ENCODE peak calls at places on chromosome 19, in four cellular contexts. One of them, this sample, is unnamed.

GRCh38 chr19:52343548-52343947 is 7.5 kb downstream of the ZNF610 start:
- DNase-seq in sigmoid colon: peak; percentile 65
- DNase-seq in K562: peak; percentile 68
- DNase-seq in prostate gland: no peak
- DNase-seq in this sample: peak; percentile 52

GRCh38 chr19:58181902-58182576 is 822 bp upstream of the ZNF274 start:
- DNase-seq in sigmoid colon: no peak
- DNase-seq in K562: peak; percentile 84
- DNase-seq in prostate gland: peak; percentile 64
- DNase-seq in this sample: peak; percentile 72

GRCh38 chr19:47663435-47663910 is 49.7 kb upstream of the EHD2 start:
- DNase-seq in sigmoid colon: no peak
- DNase-seq in K562: no peak
- DNase-seq in prostate gland: no peak
- DNase-seq in this sample: no peak

GRCh38 chr19:2547033-2547680 is 71.2 kb downstream of the GADD45B start:
- DNase-seq in sigmoid colon: peak; percentile 61
- DNase-seq in K562: no peak
- DNase-seq in prostate gland: no peak
- DNase-seq in this sample: no peak

GRCh38 chr19:8210660-8211101 is 1.5 kb downstream of the CERS4 start:
- DNase-seq in sigmoid colon: no peak
- DNase-seq in K562: no peak
- DNase-seq in prostate gland: peak; percentile 36
- DNase-seq in this sample: no peak

GRCh38 chr19:3914199-3914598 is 18.7 kb upstream of the NMRK2 start:
- DNase-seq in sigmoid colon: no peak
- DNase-seq in K562: peak; percentile 66
- DNase-seq in prostate gland: no peak
- DNase-seq in this sample: no peak

GRCh38 chr19:31378404-31378803 is 29.2 kb upstream of the TSHZ3 start:
- DNase-seq in sigmoid colon: no peak
- DNase-seq in K562: peak; percentile 6
- DNase-seq in prostate gland: peak; percentile 38
- DNase-seq in this sample: no peak

GRCh38 chr19:50607874-50608785 is 31.6 kb downstream of the SYT3 start:
- DNase-seq in sigmoid colon: peak; percentile 81
- DNase-seq in K562: peak; percentile 99
- DNase-seq in prostate gland: peak; percentile 38
- DNase-seq in this sample: peak; percentile 60

GRCh38 chr19:50925734-50926133 is 14.5 kb upstream of the KLK4 start:
- DNase-seq in sigmoid colon: no peak
- DNase-seq in K562: no peak
- DNase-seq in prostate gland: no peak
- DNase-seq in this sample: no peak

GRCh38 chr19:46478356-46478986 is 7.1 kb upstream of the PNMA8A start:
- DNase-seq in sigmoid colon: no peak
- DNase-seq in K562: peak; percentile 44
- DNase-seq in prostate gland: no peak
- DNase-seq in this sample: no peak

GRCh38 chr19:29172302-29172701 is 40.6 kb downstream of the UQCRFS1 start:
- DNase-seq in sigmoid colon: no peak
- DNase-seq in K562: no peak
- DNase-seq in prostate gland: no peak
- DNase-seq in this sample: no peak

GRCh38 chr19:50823389-50824042 is at the start of gene KLK1:
- DNase-seq in sigmoid colon: no peak
- DNase-seq in K562: peak; percentile 78
- DNase-seq in prostate gland: no peak
- DNase-seq in this sample: no peak

GRCh38 chr19:35846038-35846668 is 6.2 kb downstream of the NPHS1 start:
- DNase-seq in sigmoid colon: no peak
- DNase-seq in K562: no peak
- DNase-seq in prostate gland: no peak
- DNase-seq in this sample: no peak

GRCh38 chr19:8194528-8195275 is 14.5 kb upstream of the CERS4 start:
- DNase-seq in sigmoid colon: no peak
- DNase-seq in K562: peak; percentile 16
- DNase-seq in prostate gland: no peak
- DNase-seq in this sample: no peak

GRCh38 chr19:6963937-6964336 is 57.3 kb downstream of the MBD3L2B start:
- DNase-seq in sigmoid colon: no peak
- DNase-seq in K562: peak; percentile 30
- DNase-seq in prostate gland: no peak
- DNase-seq in this sample: no peak

GRCh38 chr19:28737021-28737525 is 475.9 kb downstream of the UQCRFS1 start:
- DNase-seq in sigmoid colon: no peak
- DNase-seq in K562: peak; percentile 28
- DNase-seq in prostate gland: no peak
- DNase-seq in this sample: no peak

GRCh38 chr19:3458595-3459284 is 21.6 kb downstream of the SMIM24 start:
- DNase-seq in sigmoid colon: no peak
- DNase-seq in K562: no peak
- DNase-seq in prostate gland: no peak
- DNase-seq in this sample: no peak

GRCh38 chr19:43525836-43526771 is 897 bp downstream of the ETHE1 start:
- DNase-seq in sigmoid colon: no peak
- DNase-seq in K562: no peak
- DNase-seq in prostate gland: peak; percentile 24
- DNase-seq in this sample: peak; percentile 35

GRCh38 chr19:37362733-37363132 is 8.2 kb upstream of the ZNF527 start:
- DNase-seq in sigmoid colon: no peak
- DNase-seq in K562: peak; percentile 42
- DNase-seq in prostate gland: no peak
- DNase-seq in this sample: no peak

GRCh38 chr19:6730153-6730804 is 7.1 kb downstream of the GPR108 start:
- DNase-seq in sigmoid colon: peak; percentile 86
- DNase-seq in K562: peak; percentile 96
- DNase-seq in prostate gland: peak; percentile 94
- DNase-seq in this sample: no peak

GRCh38 chr19:7844405-7844804 is 14.4 kb downstream of the EVI5L start:
- DNase-seq in sigmoid colon: no peak
- DNase-seq in K562: no peak
- DNase-seq in prostate gland: no peak
- DNase-seq in this sample: no peak

GRCh38 chr19:49581007-49581508 is at the start of gene PRRG2:
- DNase-seq in sigmoid colon: no peak
- DNase-seq in K562: no peak
- DNase-seq in prostate gland: peak; percentile 51
- DNase-seq in this sample: no peak

GRCh38 chr19:7977723-7978040 is 27.8 kb downstream of the ELAVL1 start:
- DNase-seq in sigmoid colon: no peak
- DNase-seq in K562: no peak
- DNase-seq in prostate gland: no peak
- DNase-seq in this sample: no peak

GRCh38 chr19:7504684-7505083 is 11.2 kb upstream of the ZNF358 start:
- DNase-seq in sigmoid colon: no peak
- DNase-seq in K562: peak; percentile 20
- DNase-seq in prostate gland: no peak
- DNase-seq in this sample: no peak

GRCh38 chr19:46610851-46611770 is 10.0 kb downstream of the CALM3 start:
- DNase-seq in sigmoid colon: peak; percentile 56
- DNase-seq in K562: no peak
- DNase-seq in prostate gland: no peak
- DNase-seq in this sample: no peak

GRCh38 chr19:49196527-49197240 is 39.1 kb downstream of the TRPM4 start:
- DNase-seq in sigmoid colon: peak; percentile 70
- DNase-seq in K562: no peak
- DNase-seq in prostate gland: peak; percentile 49
- DNase-seq in this sample: peak; percentile 48

GRCh38 chr19:56639217-56639616 is 3.7 kb upstream of the SMIM17 start:
- DNase-seq in sigmoid colon: no peak
- DNase-seq in K562: peak; percentile 14
- DNase-seq in prostate gland: no peak
- DNase-seq in this sample: no peak

GRCh38 chr19:23481043-23481442 is 85.8 kb upstream of the ZNF91 start:
- DNase-seq in sigmoid colon: no peak
- DNase-seq in K562: no peak
- DNase-seq in prostate gland: no peak
- DNase-seq in this sample: no peak

GRCh38 chr19:28905996-28906395 is 307.0 kb downstream of the UQCRFS1 start:
- DNase-seq in sigmoid colon: no peak
- DNase-seq in K562: no peak
- DNase-seq in prostate gland: no peak
- DNase-seq in this sample: no peak

GRCh38 chr19:55113570-55114039 is 3.8 kb downstream of the PPP1R12C start:
- DNase-seq in sigmoid colon: peak; percentile 99
- DNase-seq in K562: peak; percentile 53
- DNase-seq in prostate gland: peak; percentile 37
- DNase-seq in this sample: peak; percentile 78

GRCh38 chr19:58305932-58306323 is 751 bp downstream of the ERVK3-1 start:
- DNase-seq in sigmoid colon: no peak
- DNase-seq in K562: no peak
- DNase-seq in prostate gland: no peak
- DNase-seq in this sample: no peak

GRCh38 chr19:3710265-3710812 is 2.2 kb downstream of the TJP3 start:
- DNase-seq in sigmoid colon: peak; percentile 91
- DNase-seq in K562: peak; percentile 79
- DNase-seq in prostate gland: peak; percentile 88
- DNase-seq in this sample: peak; percentile 93

GRCh38 chr19:57103573-57104277 is 16.1 kb upstream of the USP29 start:
- DNase-seq in sigmoid colon: peak; percentile 76
- DNase-seq in K562: peak; percentile 63
- DNase-seq in prostate gland: peak; percentile 39
- DNase-seq in this sample: no peak

GRCh38 chr19:40239415-40240226 is 13.1 kb upstream of the CCNP start:
- DNase-seq in sigmoid colon: no peak
- DNase-seq in K562: no peak
- DNase-seq in prostate gland: no peak
- DNase-seq in this sample: no peak

GRCh38 chr19:49775742-49776370 is 9.1 kb downstream of the AP2A1 start:
- DNase-seq in sigmoid colon: no peak
- DNase-seq in K562: peak; percentile 95
- DNase-seq in prostate gland: no peak
- DNase-seq in this sample: no peak

GRCh38 chr19:1132625-1133383 is 29.0 kb downstream of the GPX4 start:
- DNase-seq in sigmoid colon: no peak
- DNase-seq in K562: no peak
- DNase-seq in prostate gland: no peak
- DNase-seq in this sample: no peak
- TF ChIP-seq CTCF in sigmoid colon: no peak
- TF ChIP-seq CTCF in K562: no peak
- TF ChIP-seq CTCF in prostate gland: no peak
- TF ChIP-seq CTCF in this sample: no peak

GRCh38 chr19:17110599-17110966 is 35.0 kb downstream of the MYO9B start:
- DNase-seq in sigmoid colon: no peak
- DNase-seq in K562: no peak
- DNase-seq in prostate gland: no peak
- DNase-seq in this sample: no peak

GRCh38 chr19:17108453-17108784 is 32.8 kb downstream of the MYO9B start:
- DNase-seq in sigmoid colon: no peak
- DNase-seq in K562: no peak
- DNase-seq in prostate gland: no peak
- DNase-seq in this sample: no peak

GRCh38 chr19:17107546-17108452 is 32.2 kb downstream of the MYO9B start:
- DNase-seq in sigmoid colon: peak; percentile 97
- DNase-seq in K562: no peak
- DNase-seq in prostate gland: peak; percentile 89
- DNase-seq in this sample: peak; percentile 77

GRCh38 chr19:17109962-17110598 is 34.5 kb downstream of the MYO9B start:
- DNase-seq in sigmoid colon: no peak
- DNase-seq in K562: no peak
- DNase-seq in prostate gland: no peak
- DNase-seq in this sample: no peak

GRCh38 chr19:17109300-17109699 is 33.7 kb downstream of the MYO9B start:
- DNase-seq in sigmoid colon: no peak
- DNase-seq in K562: no peak
- DNase-seq in prostate gland: no peak
- DNase-seq in this sample: no peak
- H3K27ac ChIP-seq in sigmoid colon: peak overlapping the region; percentile 94
- H3K27ac ChIP-seq in K562: no peak overlapping the region
- H3K27ac ChIP-seq in prostate gland: no peak overlapping the region
- H3K27ac ChIP-seq in this sample: peak overlapping the region; percentile 87

GRCh38 chr19:1270854-1271527 is 1.9 kb downstream of the CIRBP start:
- DNase-seq in sigmoid colon: no peak
- DNase-seq in K562: peak; percentile 62
- DNase-seq in prostate gland: peak; percentile 41
- DNase-seq in this sample: no peak
- TF ChIP-seq POLR2AphosphoS5 in sigmoid colon: no peak
- TF ChIP-seq POLR2AphosphoS5 in K562: no peak
- TF ChIP-seq POLR2AphosphoS5 in prostate gland: no peak
- TF ChIP-seq POLR2AphosphoS5 in this sample: no peak

GRCh38 chr19:41999878-42000208 is 5.8 kb upstream of the ATP1A3 start:
- DNase-seq in sigmoid colon: no peak
- DNase-seq in K562: no peak
- DNase-seq in prostate gland: no peak
- DNase-seq in this sample: no peak

GRCh38 chr19:41999071-41999877 is 5.2 kb upstream of the ATP1A3 start:
- DNase-seq in sigmoid colon: no peak
- DNase-seq in K562: no peak
- DNase-seq in prostate gland: no peak
- DNase-seq in this sample: no peak

GRCh38 chr19:41997121-41997850 is 3.3 kb upstream of the ATP1A3 start:
- DNase-seq in sigmoid colon: no peak
- DNase-seq in K562: peak; percentile 60
- DNase-seq in prostate gland: peak; percentile 24
- DNase-seq in this sample: no peak

GRCh38 chr19:41997851-41998229 is 3.8 kb upstream of the ATP1A3 start:
- DNase-seq in sigmoid colon: no peak
- DNase-seq in K562: no peak
- DNase-seq in prostate gland: no peak
- DNase-seq in this sample: no peak

DNA sequence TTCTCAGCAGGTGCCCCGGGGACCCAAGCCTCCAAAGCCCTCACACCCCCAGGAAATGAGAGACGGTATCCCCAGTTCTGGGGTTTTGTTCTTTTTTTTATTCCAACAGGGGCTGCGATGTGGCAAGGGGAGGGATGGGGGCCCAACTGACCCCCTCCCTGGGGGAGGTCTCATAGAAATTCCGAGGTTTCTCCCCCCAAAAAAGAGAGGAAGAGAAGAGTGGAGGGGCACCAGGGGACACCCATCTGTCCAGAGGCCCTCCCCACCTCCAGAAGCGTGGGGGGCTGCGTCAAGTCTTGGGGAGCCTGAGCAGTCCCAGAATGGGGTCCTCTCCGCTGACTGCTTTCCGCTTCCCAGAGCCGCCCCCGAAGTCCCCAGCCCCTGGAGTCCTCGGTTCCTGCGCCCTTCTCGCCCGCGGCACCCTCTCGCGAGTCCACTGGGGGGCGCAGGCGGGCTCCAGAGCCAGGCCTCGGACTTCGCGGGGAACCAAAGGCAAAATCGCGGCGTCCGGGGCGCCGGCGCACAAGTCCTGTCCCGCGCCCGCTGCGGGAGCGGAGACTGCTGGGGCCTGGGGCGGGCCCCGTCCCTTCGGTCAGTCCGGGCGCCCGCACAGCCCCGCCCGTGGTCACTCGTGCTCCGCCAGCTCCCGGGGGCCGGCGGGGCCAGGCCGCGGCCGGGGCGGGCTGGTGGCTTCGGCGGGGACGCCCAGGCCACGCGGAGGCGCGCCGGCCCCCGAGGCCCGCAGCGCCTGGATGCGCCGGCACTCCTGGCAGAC is 4.4 kb upstream of the ATP1A3 start:
- DNase-seq in sigmoid colon: no peak
- DNase-seq in K562: peak; percentile 74
- DNase-seq in prostate gland: no peak
- DNase-seq in this sample: no peak
- TF ChIP-seq CTCF in sigmoid colon: no peak
- TF ChIP-seq CTCF in K562: peak; percentile 82
- TF ChIP-seq CTCF in prostate gland: no peak
- TF ChIP-seq CTCF in this sample: peak; percentile 23